ENCODE peak calls at places on chromosomes 3 and 15, in ten cellular contexts. I is left cardiac atrium, W is cardiac septum, E is NCI-H2171 treated with DMSO at 0.1 percent for 48 hours, C is activated T-cell treated with anti-CD3 and anti-CD28 coated beads for 24 hours, S is mucosa of gallbladder, B is RCC 7860, X is kidney epithelial cell, L is SIG-M5, A is GM13976. Y is an unnamed sample.

GRCh38 chr3:14273886-14274517 is 95.4 kb downstream of the LSM3 start:
- DNase-seq in C (no peak), A (no peak), S (no peak), E (no peak), L (no peak), W (peak), I (no peak), X (no peak), B (peak), Y (no peak)

GRCh38 chr3:76912966-76913365 is 126.9 kb upstream of the ROBO2 start:
- DNase-seq in S (no peak), E (peak), W (no peak), L (no peak), X (no peak), I (no peak), B (no peak), C (no peak), A (no peak), Y (peak)

GRCh38 chr3:108312656-108313055 is 16.3 kb downstream of the HHLA2 start:
- DNase-seq in E (no peak), X (no peak), C (no peak), L (no peak), B (no peak), S (no peak), W (no peak), A (no peak), I (no peak), Y (no peak)

GRCh38 chr3:50474717-50475116 is 28.7 kb downstream of the CACNA2D2 start:
- DNase-seq in A (no peak), L (no peak), I (peak), C (no peak), X (no peak), B (peak), E (no peak), S (no peak), W (no peak), Y (no peak)

GRCh38 chr15:99704444-99704838 is 28.8 kb downstream of the LYSMD4 start:
- DNase-seq in B (peak), L (peak), C (peak), I (no peak), A (peak), X (peak), W (no peak), E (peak), S (peak), Y (peak)

GRCh38 chr3:182837855-182838454 is 44.7 kb downstream of the ATP11B start:
- DNase-seq in I (no peak), L (no peak), A (no peak), X (no peak), W (no peak), C (no peak), S (no peak), E (peak), B (no peak), Y (no peak)

GRCh38 chr15:101357333-101357732 is 62.3 kb upstream of the SNRPA1 start:
- DNase-seq in B (no peak), I (no peak), X (no peak), L (no peak), C (no peak), W (no peak), A (no peak), E (no peak), S (peak), Y (no peak)

GRCh38 chr15:80820092-80820491 is 40.9 kb downstream of the CEMIP start:
- DNase-seq in I (no peak), X (no peak), C (no peak), W (no peak), E (no peak), B (no peak), L (no peak), S (no peak), A (no peak), Y (no peak)

GRCh38 chr15:101523560-101523940 is 34.0 kb upstream of the PCSK6 start:
- DNase-seq in E (no peak), L (no peak), B (no peak), X (no peak), C (no peak), I (no peak), S (peak), A (peak), W (no peak), Y (no peak)

GRCh38 chr15:39304201-39304841 is 276.6 kb upstream of the THBS1 start:
- DNase-seq in I (no peak), S (no peak), L (no peak), C (no peak), A (no peak), W (no peak), B (no peak), E (no peak), X (no peak), Y (no peak)

GRCh38 chr3:123098411-123099330 is 31.8 kb downstream of the PDIA5 start:
- DNase-seq in E (peak), I (no peak), X (no peak), W (peak), A (no peak), B (no peak), L (no peak), S (no peak), C (no peak), Y (no peak)

GRCh38 chr15:66961407-66961884 is 104.0 kb upstream of the SMAD3 start:
- DNase-seq in A (no peak), W (no peak), S (no peak), C (no peak), B (no peak), I (no peak), L (no peak), E (no peak), X (no peak), Y (no peak)

GRCh38 chr15:92653836-92654524 is 1.6 kb downstream of the FAM174B start:
- DNase-seq in L (no peak), C (no peak), I (no peak), E (peak), S (peak), B (no peak), A (peak), W (no peak), X (no peak), Y (no peak)